ENCODE peak calls at places on chromosome 2, in five cellular contexts. O is body of pancreas, T is sigmoid colon, B is right lobe of liver, U is esophagus muscularis mucosa. G is an unnamed sample.

GRCh38 chr2:108364676-108365297 is 13.0 kb upstream of the SULT1C4 start:
- DNase-seq in O (no peak), T (no peak), B (no peak), U (no peak), G (no peak)

GRCh38 chr2:156589381-156590079 is 153.4 kb downstream of the GPD2 start:
- DNase-seq in O (peak), T (no peak), B (no peak), U (no peak), G (no peak)

GRCh38 chr2:98768765-98769476 is 38.0 kb upstream of the MGAT4A start:
- DNase-seq in O (peak), T (no peak), B (no peak), U (no peak), G (no peak)

GRCh38 chr2:18046558-18046957 is 168.1 kb downstream of the KCNS3 start:
- DNase-seq in O (peak), T (no peak), B (no peak), U (no peak), G (peak)

GRCh38 chr2:172826522-172826921 is 90.9 kb downstream of the RAPGEF4 start:
- DNase-seq in O (no peak), T (no peak), B (no peak), U (no peak), G (no peak)

GRCh38 chr2:119841550-119841949 is 81.8 kb downstream of the PTPN4 start:
- DNase-seq in O (no peak), T (no peak), B (no peak), U (no peak), G (no peak)

GRCh38 chr2:108382196-108382595 is 4.4 kb downstream of the SULT1C4 start:
- DNase-seq in O (no peak), T (no peak), B (no peak), U (no peak), G (no peak)

GRCh38 chr2:97808816-97809215 is 95.4 kb downstream of the ZAP70 start:
- DNase-seq in O (no peak), T (no peak), B (no peak), U (no peak), G (no peak)

GRCh38 chr2:161983896-161984295 is 90.1 kb downstream of the DPP4 start:
- DNase-seq in O (no peak), T (no peak), B (no peak), U (no peak), G (no peak)

GRCh38 chr2:187408926-187409325 is 39.1 kb downstream of the CALCRL start:
- DNase-seq in O (no peak), T (no peak), B (no peak), U (no peak), G (no peak)

GRCh38 chr2:158253170-158253569 is 151.5 kb downstream of the UPP2 start:
- DNase-seq in O (no peak), T (no peak), B (no peak), U (no peak), G (no peak)

GRCh38 chr2:187774551-187775071 is 220.4 kb upstream of the TFPI start:
- DNase-seq in O (no peak), T (no peak), B (no peak), U (no peak), G (no peak)

GRCh38 chr2:217995741-217996141 is 7.1 kb downstream of the TNS1 start:
- DNase-seq in O (peak), T (no peak), B (no peak), U (no peak), G (no peak)

GRCh38 chr2:67576991-67577390 is 179.9 kb downstream of the ETAA1 start:
- DNase-seq in O (no peak), T (no peak), B (no peak), U (no peak), G (no peak)

GRCh38 chr2:98895901-98896300 is 40.1 kb downstream of the CRACDL start:
- DNase-seq in O (no peak), T (no peak), B (no peak), U (peak), G (no peak)

GRCh38 chr2:5125017-5125730 is 567.0 kb upstream of the SOX11 start:
- DNase-seq in O (no peak), T (no peak), B (no peak), U (no peak), G (no peak)

GRCh38 chr2:112256654-112257053 is 1.8 kb upstream of the ZC3H8 start:
- DNase-seq in O (no peak), T (no peak), B (no peak), U (no peak), G (no peak)

GRCh38 chr2:174764281-174765063 is at the start of gene CHRNA1:
- DNase-seq in O (no peak), T (no peak), B (no peak), U (no peak), G (no peak)

GRCh38 chr2:127599211-127599610 is 46.7 kb upstream of the GPR17 start:
- DNase-seq in O (no peak), T (no peak), B (no peak), U (no peak), G (no peak)

GRCh38 chr2:120423167-120423943 is 77.4 kb downstream of the INHBB start:
- DNase-seq in O (no peak), T (no peak), B (no peak), U (no peak), G (no peak)

GRCh38 chr2:181738074-181738473 is 57.8 kb upstream of the NEUROD1 start:
- DNase-seq in O (peak), T (no peak), B (no peak), U (no peak), G (no peak)

GRCh38 chr2:71693286-71694270 is 240.2 kb downstream of the DYSF start:
- DNase-seq in O (no peak), T (no peak), B (peak), U (no peak), G (no peak)

DNA sequence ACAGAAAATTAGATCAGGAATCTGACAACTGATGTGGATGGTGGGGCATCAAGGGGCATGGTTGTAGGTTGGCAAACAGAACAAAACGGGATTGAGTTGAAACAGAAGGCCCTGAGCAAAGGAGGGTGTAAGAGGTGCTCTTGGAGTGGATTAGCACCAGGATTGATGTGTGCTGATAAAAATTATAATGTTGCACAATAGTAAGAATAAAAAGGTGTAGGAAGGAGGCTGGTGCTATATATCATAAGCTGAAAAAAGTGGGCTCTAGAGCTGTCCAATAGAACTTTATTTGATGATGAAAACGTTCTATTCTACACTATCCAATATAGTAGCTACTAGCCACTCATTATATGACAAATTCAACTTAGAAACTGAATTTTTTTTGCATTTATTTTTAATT is 263.1 kb upstream of the GYPC start:
- DNase-seq in O (no peak), T (no peak), B (no peak), U (no peak), G (no peak)
- TF ChIP-seq POLR2A in O (no peak), T (no peak), B (no peak), U (no peak), G (no peak)

GRCh38 chr2:101082993-101083392 is 68.2 kb downstream of the TBC1D8 start:
- DNase-seq in O (no peak), T (no peak), B (no peak), U (no peak), G (no peak)

GRCh38 chr2:101083613-101084012 is 67.6 kb downstream of the TBC1D8 start:
- DNase-seq in O (no peak), T (no peak), B (no peak), U (no peak), G (no peak)

GRCh38 chr2:101080214-101081068 is 70.7 kb downstream of the TBC1D8 start:
- DNase-seq in O (no peak), T (no peak), B (no peak), U (no peak), G (no peak)

GRCh38 chr2:101076581-101076980 is 74.5 kb downstream of the RPL31 start:
- DNase-seq in O (peak), T (no peak), B (no peak), U (no peak), G (no peak)

GRCh38 chr2:101081508-101081907 is 69.7 kb downstream of the TBC1D8 start:
- DNase-seq in O (no peak), T (no peak), B (no peak), U (no peak), G (no peak)
- TF ChIP-seq POLR2A in O (no peak), T (no peak), B (no peak), U (no peak), G (no peak)

GRCh38 chr2:26785431-26786206 is at the start of gene CENPA:
- DNase-seq in O (peak), T (peak), B (peak), U (peak), G (peak)
- TF ChIP-seq POLR2A in O (peak), T (no peak), B (no peak), U (no peak), G (peak)

GRCh38 chr2:42809131-42809875 is 16.9 kb upstream of the HAAO start:
- DNase-seq in O (peak), T (peak), B (no peak), U (no peak), G (no peak)

GRCh38 chr2:42809876-42810125 is 17.4 kb upstream of the HAAO start:
- DNase-seq in O (peak), T (peak), B (peak), U (peak), G (peak)

GRCh38 chr2:42812899-42813479 is 20.6 kb upstream of the HAAO start:
- DNase-seq in O (peak), T (no peak), B (no peak), U (no peak), G (no peak)

GRCh38 chr2:42810126-42810970 is 18.0 kb upstream of the HAAO start:
- DNase-seq in O (peak), T (peak), B (peak), U (peak), G (peak)

GRCh38 chr2:42810971-42811865 is 18.8 kb upstream of the HAAO start:
- DNase-seq in O (peak), T (peak), B (peak), U (no peak), G (peak)
- TF ChIP-seq POLR2A in O (peak), T (peak), B (no peak), U (no peak), G (peak)

DNA sequence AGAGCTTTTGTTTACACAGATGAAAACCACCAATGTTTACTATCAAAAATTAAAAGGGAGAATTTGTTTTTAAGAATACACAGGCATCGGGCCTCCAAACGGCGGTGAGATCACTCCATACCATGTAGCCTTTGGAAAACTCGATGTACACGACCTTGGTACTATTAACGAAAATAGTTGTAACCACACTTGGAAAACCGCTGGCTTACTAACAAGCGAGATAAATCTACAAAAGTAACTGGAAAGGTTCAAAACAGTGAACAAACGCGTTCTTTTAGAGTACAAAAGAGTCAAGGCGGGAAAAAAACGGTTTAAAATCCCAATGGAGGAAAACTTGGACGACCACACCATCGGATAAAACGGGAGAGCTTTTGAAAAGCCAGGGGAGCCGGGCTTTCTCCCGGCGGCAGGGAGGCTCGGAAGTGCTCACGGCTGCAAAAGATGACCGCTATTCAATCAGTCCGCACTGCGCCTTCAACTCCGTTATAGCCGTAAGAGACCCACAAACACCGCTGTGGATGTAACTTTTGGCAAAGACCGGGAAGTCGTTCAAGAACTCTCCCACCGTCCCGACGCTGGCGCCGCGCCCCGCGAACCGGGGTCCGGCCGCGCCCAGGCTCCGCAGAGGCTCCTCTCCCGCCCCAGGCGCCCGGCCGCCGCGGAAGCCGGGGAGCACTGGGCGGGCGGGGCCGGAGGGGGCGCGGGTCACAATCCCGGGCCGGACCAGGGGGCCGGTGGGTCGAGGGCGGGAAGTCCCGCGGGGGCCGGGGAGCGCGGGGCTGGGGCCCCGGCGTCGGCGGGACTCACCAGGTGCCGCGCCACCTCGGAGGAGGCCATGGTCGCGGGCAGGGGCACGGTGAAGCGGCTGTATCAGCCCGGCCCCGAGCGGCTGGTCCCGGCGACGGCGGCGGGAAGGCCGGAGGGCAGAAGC is 510 bp downstream of the SEPTIN10 start:
- DNase-seq in O (peak), T (peak), B (no peak), U (no peak), G (peak)
- TF ChIP-seq POLR2A in O (no peak), T (no peak), B (no peak), U (peak), G (peak)

DNA sequence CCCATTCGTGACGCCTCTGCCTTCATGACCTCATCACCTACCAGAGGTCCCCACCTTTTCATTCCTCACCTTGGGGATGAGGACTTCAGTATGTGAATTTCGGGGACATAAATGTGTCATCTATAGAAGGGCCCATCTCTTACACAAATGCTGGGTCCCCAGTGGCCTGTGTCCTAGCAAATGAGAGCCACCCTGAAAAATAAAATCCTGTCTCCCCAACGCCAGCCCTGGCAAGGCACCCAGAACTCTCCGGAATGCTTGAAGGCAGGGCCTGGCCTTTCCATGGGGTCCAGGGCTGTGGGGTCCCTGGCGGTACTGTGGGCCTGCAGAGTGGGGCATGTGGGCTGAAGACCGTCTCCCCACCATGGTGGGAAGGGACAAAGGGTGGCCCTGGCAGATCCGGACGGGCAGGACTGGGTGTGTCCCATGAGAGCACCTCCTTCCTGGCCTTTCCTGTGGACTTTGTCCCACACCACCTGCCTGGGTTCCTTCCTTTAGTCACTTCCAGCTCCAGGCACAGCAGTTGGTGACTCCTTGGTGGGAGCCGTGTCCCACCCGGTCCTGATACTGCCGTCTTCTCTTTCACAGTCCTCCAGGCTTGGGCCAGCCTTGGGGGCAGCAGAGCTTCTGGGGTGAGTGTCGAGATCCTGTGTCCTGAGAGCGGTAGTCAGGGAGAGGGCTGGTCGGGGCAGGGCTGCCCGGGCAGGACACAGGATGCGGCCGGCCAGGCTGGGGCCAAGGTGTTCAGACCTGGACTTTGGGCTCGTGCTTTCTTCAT is 18.6 kb downstream of the CAPN10 start:
- DNase-seq in O (no peak), T (peak), B (no peak), U (no peak), G (no peak)
- TF ChIP-seq POLR2A in O (no peak), T (no peak), B (no peak), U (no peak), G (no peak)

GRCh38 chr2:118013724-118014491 is at the start of gene CCDC93:
- DNase-seq in O (peak), T (peak), B (peak), U (peak), G (peak)
- TF ChIP-seq POLR2A in O (peak), T (peak), B (peak), U (peak), G (peak)

GRCh38 chr2:43041167-43041566 is 185.2 kb downstream of the ZFP36L2 start:
- DNase-seq in O (no peak), T (no peak), B (no peak), U (no peak), G (no peak)

GRCh38 chr2:43043471-43043870 is 182.9 kb downstream of the ZFP36L2 start:
- DNase-seq in O (no peak), T (peak), B (no peak), U (no peak), G (no peak)

GRCh38 chr2:43040084-43040854 is 186.1 kb downstream of the ZFP36L2 start:
- DNase-seq in O (no peak), T (no peak), B (no peak), U (no peak), G (no peak)

GRCh38 chr2:43039376-43040080 is 186.9 kb downstream of the ZFP36L2 start:
- DNase-seq in O (no peak), T (no peak), B (no peak), U (no peak), G (no peak)

DNA sequence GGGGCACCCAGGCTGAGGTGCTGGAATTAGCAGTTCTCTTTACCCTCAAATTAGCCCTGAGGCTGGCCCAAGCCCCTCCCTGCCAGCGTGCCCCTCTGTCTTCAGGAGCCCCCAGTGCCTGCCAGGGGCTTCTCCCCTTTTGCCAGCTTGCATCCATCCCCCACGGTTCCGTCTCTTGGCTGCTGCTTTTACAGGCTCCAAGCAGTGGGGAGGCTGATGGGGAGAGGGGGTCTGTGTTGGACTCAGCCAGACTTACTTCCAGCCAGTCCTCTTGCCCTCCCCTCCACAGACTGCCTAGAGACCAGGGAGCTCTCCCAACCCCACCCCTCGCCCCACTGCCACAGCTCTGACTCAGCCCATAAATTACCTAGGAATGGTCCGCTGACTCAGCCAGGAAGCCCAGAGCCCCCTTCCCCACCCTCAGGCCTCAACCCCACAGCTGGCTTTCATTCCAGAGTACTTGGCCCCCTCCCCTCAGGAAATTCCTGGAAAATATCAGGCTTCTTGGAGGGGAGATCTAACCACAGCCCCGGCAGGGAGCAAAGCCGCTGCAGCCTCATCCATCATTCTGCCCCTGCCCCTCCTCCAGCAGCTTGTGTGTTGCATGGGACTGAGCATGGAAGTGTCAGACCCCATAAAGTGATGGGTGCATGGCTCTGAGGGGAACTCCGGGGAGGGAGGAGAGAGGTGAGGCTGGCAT is 184.6 kb downstream of the ZFP36L2 start:
- DNase-seq in O (peak), T (no peak), B (no peak), U (no peak), G (peak)
- TF ChIP-seq POLR2A in O (no peak), T (no peak), B (no peak), U (no peak), G (no peak)

GRCh38 chr2:102166189-102166845 is 20.5 kb upstream of the IL1RL2 start:
- DNase-seq in O (peak), T (peak), B (no peak), U (no peak), G (no peak)
- TF ChIP-seq POLR2A in O (no peak), T (no peak), B (no peak), U (no peak), G (no peak)

G was measured in H54.